ENCODE peak calls at places on chromosomes 4 and X, in five cellular contexts. R is astrocyte of the spinal cord; G is AG10803; E is HFF-Myc; K is CD8-positive, alpha-beta T cell. C is an unnamed sample.
A peak's percentile ranks its signal among the peaks of the same experiment; 100 is the strongest.

GRCh38 chr4:8439914-8440490 is 521 bp downstream of the ACOX3 start:
- DNase-seq in R (no peak), G (peak; percentile 63), E (no peak), K (no peak), C (no peak)

GRCh38 chrX:65874765-65875164 is 165.1 kb downstream of the VSIG4 start:
- DNase-seq in R (no peak), G (no peak), E (no peak), K (no peak), C (no peak)

GRCh38 chr4:44446801-44447562 is 1.6 kb downstream of the KCTD8 start:
- DNase-seq in R (no peak), G (no peak), E (no peak), K (no peak), C (peak; percentile 61)

GRCh38 chr4:6960628-6961027 is 51.0 kb downstream of the TBC1D14 start:
- DNase-seq in R (no peak), G (no peak), E (no peak), K (no peak), C (no peak)

GRCh38 chr4:138110815-138111214 is 131.3 kb downstream of the SLC7A11 start:
- DNase-seq in R (no peak), G (no peak), E (no peak), K (no peak), C (no peak)

GRCh38 chr4:22476011-22476410 is 39.9 kb downstream of the ADGRA3 start:
- DNase-seq in R (no peak), G (no peak), E (no peak), K (no peak), C (no peak)

GRCh38 chr4:2954358-2955185 is 8.6 kb downstream of the NOP14 start:
- DNase-seq in R (no peak), G (no peak), E (no peak), K (no peak), C (no peak)

GRCh38 chrX:12702509-12703091 is 88.6 kb upstream of the PRPS2 start:
- DNase-seq in R (no peak), G (no peak), E (no peak), K (no peak), C (no peak)

GRCh38 chr4:6548201-6548881 is 26.6 kb upstream of the MAN2B2 start:
- DNase-seq in R (peak; percentile 20), G (peak; percentile 36), E (no peak), K (no peak), C (no peak)

GRCh38 chrX:143500751-143501150 is 16.5 kb downstream of the SPANXN3 start:
- DNase-seq in R (no peak), G (no peak), E (no peak), K (no peak), C (no peak)

GRCh38 chrX:131081772-131082755 is 23.9 kb downstream of the ARHGAP36 start:
- DNase-seq in R (no peak), G (no peak), E (no peak), K (no peak), C (peak; percentile 53)

GRCh38 chr4:188417181-188417580 is 277.9 kb downstream of the TRIML1 start:
- DNase-seq in R (no peak), G (no peak), E (no peak), K (no peak), C (no peak)

GRCh38 chr4:148391056-148391455 is 51.2 kb downstream of the NR3C2 start:
- DNase-seq in R (no peak), G (no peak), E (no peak), K (no peak), C (no peak)

GRCh38 chrX:118181030-118181429 is 64.4 kb upstream of the KLHL13 start:
- DNase-seq in R (peak; percentile 63), G (no peak), E (no peak), K (no peak), C (no peak)

GRCh38 chr4:54093609-54094240 is 6.2 kb upstream of the GSX2 start:
- DNase-seq in R (no peak), G (no peak), E (no peak), K (no peak), C (no peak)

GRCh38 chr4:167196386-167196785 is 37.9 kb downstream of the SPOCK3 start:
- DNase-seq in R (peak; percentile 54), G (no peak), E (no peak), K (no peak), C (no peak)

GRCh38 chrX:79081895-79082512 is 62.5 kb upstream of the GPR174 start:
- DNase-seq in R (peak; percentile 28), G (peak; percentile 14), E (no peak), K (no peak), C (no peak)

GRCh38 chr4:100842856-100843255 is 325.0 kb upstream of the EMCN start:
- DNase-seq in R (no peak), G (no peak), E (no peak), K (no peak), C (no peak)

GRCh38 chr4:27239651-27240050 is 379.0 kb downstream of the STIM2 start:
- DNase-seq in R (peak; percentile 8), G (peak; percentile 35), E (no peak), K (no peak), C (no peak)

GRCh38 chrX:133440081-133440796 is 24.9 kb upstream of the GPC4 start:
- DNase-seq in R (no peak), G (no peak), E (no peak), K (no peak), C (no peak)

GRCh38 chr4:153465145-153465544 is 1.0 kb upstream of the TMEM131L start:
- DNase-seq in R (no peak), G (no peak), E (no peak), K (no peak), C (no peak)

GRCh38 chrX:39560285-39560684 is 537.5 kb downstream of the BCOR start:
- DNase-seq in R (no peak), G (no peak), E (no peak), K (no peak), C (no peak)

GRCh38 chr4:1952046-1952700 is 56.6 kb downstream of the NELFA start:
- DNase-seq in R (no peak), G (no peak), E (no peak), K (no peak), C (no peak)

GRCh38 chrX:154918060-154918483 is 31.9 kb downstream of the F8A1 start:
- DNase-seq in R (peak; percentile 80), G (peak; percentile 84), E (peak; percentile 75), K (peak; percentile 0), C (no peak)

GRCh38 chrX:80335062-80335830 is 85.0 kb upstream of the TENT5D start:
- DNase-seq in R (no peak), G (peak; percentile 17), E (no peak), K (no peak), C (peak; percentile 80)

GRCh38 chrX:118495958-118496762 is 545 bp downstream of the DOCK11 start:
- DNase-seq in R (peak; percentile 10), G (no peak), E (no peak), K (peak; percentile 58), C (peak; percentile 87)

GRCh38 chr4:145545538-145546224 is 64.0 kb downstream of the SMAD1 start:
- DNase-seq in R (peak; percentile 92), G (peak; percentile 92), E (peak; percentile 82), K (no peak), C (no peak)

GRCh38 chr4:111937368-111937767 is 207.9 kb upstream of the FAM241A start:
- DNase-seq in R (peak; percentile 19), G (peak; percentile 63), E (no peak), K (no peak), C (no peak)
- TF ChIP-seq CTCF in R (peak; percentile 38), G (peak; percentile 57), E (peak; percentile 19), K (no peak), C (no peak)

GRCh38 chr4:15513545-15513944 is 43.9 kb downstream of the CC2D2A start:
- DNase-seq in R (no peak), G (no peak), E (no peak), K (no peak), C (no peak)
- TF ChIP-seq CTCF in R (no peak), G (peak; percentile 20), E (no peak), K (no peak), C (no peak)

GRCh38 chr4:119286377-119287002 is 35.4 kb downstream of the FABP2 start:
- DNase-seq in R (peak; percentile 88), G (peak; percentile 85), E (no peak), K (no peak), C (no peak)
- TF ChIP-seq CTCF in R (peak; percentile 44), G (peak; percentile 67), E (peak; percentile 28), K (peak; percentile 81), C (peak; percentile 62)

GRCh38 chrX:34341258-34341657 is 209.1 kb upstream of the FAM47A start:
- DNase-seq in R (no peak), G (no peak), E (no peak), K (no peak), C (no peak)
- TF ChIP-seq CTCF in R (no peak), G (no peak), E (no peak), K (no peak), C (no peak)

GRCh38 chrX:8364369-8365141 is 100.1 kb upstream of the VCX3B start:
- DNase-seq in R (no peak), G (no peak), E (no peak), K (no peak), C (no peak)
- TF ChIP-seq CTCF in R (peak; percentile 39), G (no peak), E (no peak), K (no peak), C (no peak)

DNA sequence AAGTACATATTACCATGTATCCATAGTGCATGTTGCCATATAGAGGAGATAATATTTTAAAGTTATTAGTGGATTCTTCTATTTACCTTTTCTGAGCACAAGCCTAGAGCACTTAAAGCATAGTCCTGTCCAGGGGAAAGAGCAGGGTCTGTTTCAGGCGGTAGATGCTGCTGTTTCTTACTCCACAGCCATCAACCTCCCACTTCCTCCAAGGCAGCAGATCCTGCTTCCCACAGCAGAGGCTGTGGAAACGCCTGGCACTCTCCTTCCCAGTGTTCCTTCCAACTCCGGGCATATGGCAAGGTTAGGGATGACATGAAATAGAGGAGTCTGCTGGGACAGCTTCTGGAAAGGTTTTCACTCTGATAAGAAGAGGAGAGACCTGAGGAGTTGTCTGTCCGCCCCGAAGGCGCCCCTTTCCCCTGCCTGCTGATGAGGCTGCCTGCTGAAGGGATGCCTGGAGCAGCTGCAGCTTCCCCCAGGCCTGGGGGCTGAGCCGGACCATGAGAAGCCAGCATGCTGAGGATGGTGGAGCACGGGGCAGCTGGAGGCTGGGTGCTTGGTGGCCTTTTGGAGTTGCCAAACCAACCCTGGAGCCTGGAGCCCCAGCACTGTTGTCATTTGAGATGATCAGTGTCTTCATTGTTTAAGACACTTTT is 43.9 kb upstream of the SLC25A4 start:
- DNase-seq in R (no peak), G (no peak), E (no peak), K (no peak), C (no peak)
- TF ChIP-seq CTCF in R (no peak), G (no peak), E (no peak), K (no peak), C (no peak)

GRCh38 chrX:153438522-153438921 is 7.3 kb downstream of the TREX2 start:
- DNase-seq in R (peak; percentile 18), G (peak; percentile 9), E (peak; percentile 4), K (no peak), C (no peak)
- TF ChIP-seq CTCF in R (peak; percentile 47), G (peak; percentile 50), E (peak; percentile 24), K (no peak), C (peak; percentile 17)